ENCODE peak calls at places on chromosomes 7 and 10, in eight cellular contexts. A is HEK293T; O is aorta; E is non-pigmented ciliary epithelial cell; U is T-helper 9 cell; D is Caki2; W is neural progenitor cell; B is stimulated activated CD8-positive, alpha-beta memory T cell treated with anti-CD3 and anti-CD28 coated beads, Interleukin-2, amount 100 ng/mL, for 48 hours. I is an unnamed sample.

GRCh38 chr7:18590744-18591340 is 95.3 kb downstream of the HDAC9 start:
- DNase-seq in A (peak; percentile 28), O (no peak), E (no peak), U (no peak), D (peak; percentile 19), W (peak; percentile 28), B (no peak), I (no peak)

GRCh38 chr10:16545126-16545736 is 23.6 kb upstream of the C1QL3 start:
- DNase-seq in A (peak; percentile 62), O (no peak), E (peak; percentile 8), U (no peak), D (peak; percentile 26), W (peak; percentile 61), B (no peak), I (no peak)

GRCh38 chr7:34652784-34653183 is 5.2 kb upstream of the NPSR1 start:
- DNase-seq in A (no peak), O (no peak), E (no peak), U (no peak), D (peak; percentile 4), W (no peak), B (no peak), I (no peak)

GRCh38 chr10:129203819-129204218 is 263.2 kb upstream of the MGMT start:
- DNase-seq in A (no peak), O (no peak), E (no peak), U (no peak), D (no peak), W (no peak), B (no peak), I (no peak)

GRCh38 chr7:134302120-134302519 is 14.6 kb downstream of the SLC35B4 start:
- DNase-seq in A (no peak), O (no peak), E (no peak), U (no peak), D (no peak), W (no peak), B (no peak), I (no peak)

GRCh38 chr7:157380416-157380815 is 43.6 kb downstream of the DNAJB6 start:
- DNase-seq in A (no peak), O (no peak), E (no peak), U (no peak), D (no peak), W (no peak), B (no peak), I (no peak)

GRCh38 chr7:4245866-4246470 is 436.1 kb upstream of the FOXK1 start:
- DNase-seq in A (no peak), O (no peak), E (no peak), U (no peak), D (no peak), W (peak; percentile 46), B (no peak), I (no peak)

GRCh38 chr7:128841961-128842673 is 11.9 kb downstream of the FLNC start:
- DNase-seq in A (peak; percentile 83), O (peak; percentile 85), E (no peak), U (peak; percentile 50), D (no peak), W (peak; percentile 77), B (peak; percentile 41), I (peak; percentile 47)

GRCh38 chr7:107201795-107202450 is 33.1 kb downstream of the HBP1 start:
- DNase-seq in A (peak; percentile 57), O (no peak), E (no peak), U (no peak), D (no peak), W (peak; percentile 45), B (no peak), I (no peak)

GRCh38 chr7:40571796-40572195 is 437.0 kb downstream of the SUGCT start:
- DNase-seq in A (no peak), O (no peak), E (no peak), U (no peak), D (no peak), W (no peak), B (no peak), I (no peak)

GRCh38 chr7:131657881-131658280 is 101.5 kb upstream of the PODXL start:
- DNase-seq in A (no peak), O (no peak), E (no peak), U (no peak), D (no peak), W (no peak), B (no peak), I (no peak)

GRCh38 chr10:95964786-95965185 is 57.0 kb downstream of the CC2D2B start:
- DNase-seq in A (no peak), O (no peak), E (no peak), U (no peak), D (no peak), W (no peak), B (no peak), I (no peak)

GRCh38 chr7:37084303-37084702 is 360.0 kb upstream of the AOAH start:
- DNase-seq in A (no peak), O (no peak), E (no peak), U (no peak), D (no peak), W (no peak), B (no peak), I (no peak)

GRCh38 chr10:31929260-31929985 is 792 bp upstream of the ARHGAP12 start:
- DNase-seq in A (peak; percentile 7), O (peak; percentile 82), E (no peak), U (peak; percentile 20), D (peak; percentile 70), W (peak; percentile 43), B (no peak), I (peak; percentile 78)